ENCODE peak calls at places on chromosomes 13 and 19, in seven cellular contexts. P is NT2/D1, Y is GM12878, K is K562, C is HepG2, E is H1, I is HCT116. J is an unnamed sample.

GRCh38 chr13:86554066-86554465 is 754.8 kb upstream of the SLITRK6 start:
- DNase-seq in P (no peak), Y (no peak), K (no peak), C (no peak), E (no peak), I (no peak), J (no peak)

GRCh38 chr13:31962661-31963345 is 68.8 kb upstream of the FRY start:
- DNase-seq in P (no peak), Y (no peak), K (no peak), C (peak), E (no peak), I (no peak), J (no peak)

GRCh38 chr19:42158926-42159325 is 26.7 kb upstream of the POU2F2 start:
- DNase-seq in P (no peak), Y (no peak), K (no peak), C (peak), E (no peak), I (no peak), J (no peak)

GRCh38 chr13:32278456-32278855 is 36.7 kb downstream of the ZAR1L start:
- DNase-seq in P (peak), Y (no peak), K (no peak), C (no peak), E (no peak), I (no peak), J (no peak)

GRCh38 chr13:21583496-21583895 is 20.5 kb downstream of the MICU2 start:
- DNase-seq in P (peak), Y (no peak), K (no peak), C (peak), E (peak), I (no peak), J (no peak)

GRCh38 chr13:38661276-38661675 is 25.6 kb upstream of the FREM2 start:
- DNase-seq in P (no peak), Y (no peak), K (no peak), C (no peak), E (no peak), I (no peak), J (no peak)

GRCh38 chr13:113357529-113357928 is 6.4 kb downstream of the GRTP1 start:
- DNase-seq in P (no peak), Y (no peak), K (no peak), C (no peak), E (no peak), I (no peak), J (no peak)

GRCh38 chr13:106096661-106097092 is 438.8 kb downstream of the EFNB2 start:
- DNase-seq in P (no peak), Y (no peak), K (no peak), C (no peak), E (no peak), I (peak), J (no peak)

GRCh38 chr13:75788494-75788991 is 152.4 kb downstream of the LMO7 start:
- DNase-seq in P (no peak), Y (no peak), K (no peak), C (no peak), E (no peak), I (no peak), J (no peak)

GRCh38 chr13:23921451-23921888 is 24.2 kb upstream of the C1QTNF9B start:
- DNase-seq in P (peak), Y (no peak), K (peak), C (peak), E (peak), I (peak), J (peak)

GRCh38 chr19:51441410-51442390 is 16.6 kb downstream of the SIGLEC8 start:
- DNase-seq in P (no peak), Y (peak), K (peak), C (no peak), E (no peak), I (no peak), J (no peak)

GRCh38 chr13:33757713-33758112 is 60.2 kb upstream of the RFC3 start:
- DNase-seq in P (no peak), Y (no peak), K (no peak), C (no peak), E (no peak), I (no peak), J (no peak)

GRCh38 chr19:52993342-52994178 is 20.2 kb upstream of the ERVV-1 start:
- DNase-seq in P (peak), Y (no peak), K (peak), C (no peak), E (no peak), I (peak), J (peak)

GRCh38 chr13:68481130-68481529 is 1251.0 kb upstream of the PCDH9 start:
- DNase-seq in P (no peak), Y (no peak), K (no peak), C (peak), E (no peak), I (no peak), J (no peak)

GRCh38 chr19:48646912-48647216 is 877 bp upstream of the CA11 start:
- DNase-seq in P (no peak), Y (no peak), K (no peak), C (no peak), E (no peak), I (no peak), J (no peak)

GRCh38 chr13:51175639-51176038 is 46.6 kb upstream of the FAM124A start:
- DNase-seq in P (no peak), Y (no peak), K (no peak), C (no peak), E (no peak), I (no peak), J (no peak)
- H3K9ac ChIP-seq in P (no peak), Y (no peak), K (no peak), C (no peak), E (peak), I (no peak), J (no peak)

GRCh38 chr13:40476175-40476958 is 190.1 kb downstream of the FOXO1 start:
- DNase-seq in P (no peak), Y (no peak), K (no peak), C (peak), E (no peak), I (no peak), J (no peak)
- TF ChIP-seq YY1 in P (no peak), Y (no peak), K (no peak), C (no peak), E (no peak), I (no peak), J (no peak)

GRCh38 chr13:72565893-72566292 is 161.5 kb downstream of the MZT1 start:
- DNase-seq in P (peak), Y (no peak), K (peak), C (peak), E (no peak), I (peak), J (peak)

GRCh38 chr13:72567566-72567965 is 159.9 kb downstream of the MZT1 start:
- DNase-seq in P (no peak), Y (no peak), K (no peak), C (no peak), E (no peak), I (no peak), J (no peak)

GRCh38 chr13:72556945-72557344 is 170.5 kb downstream of the MZT1 start:
- DNase-seq in P (no peak), Y (no peak), K (no peak), C (no peak), E (no peak), I (no peak), J (no peak)

GRCh38 chr13:72562686-72563085 is 164.7 kb downstream of the MZT1 start:
- DNase-seq in P (no peak), Y (no peak), K (no peak), C (no peak), E (no peak), I (no peak), J (no peak)

DNA sequence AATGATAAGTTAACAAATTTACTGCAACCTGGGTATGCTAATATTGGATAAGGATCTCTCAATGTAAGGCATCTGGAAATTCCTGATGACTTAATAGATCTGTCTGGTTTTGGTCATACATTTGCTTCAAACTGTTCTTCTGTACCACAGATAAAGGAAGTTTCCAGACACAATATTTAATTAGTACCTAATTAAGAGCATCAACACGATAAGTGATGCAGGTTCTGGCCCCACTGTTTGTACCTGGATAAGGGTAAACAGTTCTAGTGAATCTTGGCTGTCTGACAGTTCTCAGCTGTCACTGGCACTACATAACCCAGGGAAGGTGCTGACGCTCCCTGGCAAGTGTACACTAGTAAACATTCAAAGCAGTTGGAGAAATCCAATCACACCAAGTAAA is 165.6 kb downstream of the MZT1 start:
- DNase-seq in P (no peak), Y (no peak), K (no peak), C (no peak), E (no peak), I (no peak), J (peak)
- H3K9ac ChIP-seq in P (no peak), Y (no peak), K (no peak), C (no peak), E (no peak), I (no peak), J (no peak)

GRCh38 chr13:90362718-90363117 is 984.8 kb upstream of the MIR17HG start:
- DNase-seq in P (no peak), Y (no peak), K (no peak), C (no peak), E (no peak), I (no peak), J (no peak)
- TF ChIP-seq YY1 in P (no peak), Y (no peak), K (no peak), C (no peak), E (no peak), I (no peak), J (no peak)

GRCh38 chr19:10936661-10937084 is 8.1 kb downstream of the TIMM29 start:
- DNase-seq in P (peak), Y (peak), K (peak), C (peak), E (no peak), I (peak), J (peak)
- H3K9ac ChIP-seq in P (peak), Y (no peak), K (no peak), C (peak), E (no peak), I (no peak), J (peak)

GRCh38 chr19:28980236-28980868 is 232.6 kb downstream of the UQCRFS1 start:
- DNase-seq in P (peak), Y (no peak), K (no peak), C (no peak), E (no peak), I (no peak), J (no peak)
- TF ChIP-seq YY1 in P (no peak), Y (no peak), K (no peak), C (no peak), E (no peak), I (no peak), J (no peak)

GRCh38 chr13:47303626-47304025 is 406.8 kb upstream of the HTR2A start:
- DNase-seq in P (no peak), Y (no peak), K (no peak), C (no peak), E (no peak), I (no peak), J (no peak)
- H3K9ac ChIP-seq in P (no peak), Y (no peak), K (no peak), C (no peak), E (no peak), I (no peak), J (no peak)

GRCh38 chr19:17220207-17220758 is 5.1 kb downstream of the USE1 start:
- DNase-seq in P (no peak), Y (no peak), K (peak), C (no peak), E (no peak), I (no peak), J (no peak)
- TF ChIP-seq YY1 in P (no peak), Y (no peak), K (peak), C (no peak), E (no peak), I (no peak), J (no peak)

GRCh38 chr19:1671716-1672037 is 19.3 kb upstream of the TCF3 start:
- DNase-seq in P (no peak), Y (no peak), K (no peak), C (no peak), E (no peak), I (no peak), J (no peak)
- H3K9ac ChIP-seq in P (no peak), Y (no peak), K (peak), C (no peak), E (no peak), I (peak), J (no peak)